ENCODE peak calls at places on chromosome 15, in nine cellular contexts. A is activated CD4-positive, alpha-beta memory T cell treated with anti-CD3 and anti-CD28 coated beads for 36 hours; L is epithelial cell of esophagus; N is thoracic aorta; K is glomerular endothelial cell; R is dermis blood vessel endothelial cell; G is SHP77 treated with DMSO at 0.1 percent for 48 hours; O is NCI-H510A treated with DMSO at 0.1 percent for 48 hours; Z is T-helper 1 cell. H is an unnamed sample.

GRCh38 chr15:25795712-25796111 is 67.4 kb downstream of the ATP10A start:
- DNase-seq in G (no peak), N (no peak), R (no peak), O (no peak), A (no peak), K (no peak), L (no peak), Z (no peak), H (no peak)

GRCh38 chr15:77866596-77867125 is 210.8 kb downstream of the TBC1D2B start:
- DNase-seq in N (no peak), A (no peak), R (no peak), L (no peak), K (no peak), Z (no peak), G (no peak), O (no peak), H (no peak)

GRCh38 chr15:79290642-79291275 is 8.2 kb downstream of the ANKRD34C start:
- DNase-seq in O (no peak), L (no peak), A (no peak), Z (no peak), N (no peak), R (peak; percentile 14), K (no peak), G (no peak), H (no peak)

GRCh38 chr15:56491110-56491722 is 26.3 kb upstream of the MNS1 start:
- DNase-seq in A (peak; percentile 69), Z (peak; percentile 46), L (peak; percentile 84), G (peak; percentile 64), N (no peak), R (peak; percentile 91), O (peak; percentile 38), K (peak; percentile 76), H (peak; percentile 48)

GRCh38 chr15:32743411-32744145 is 25.8 kb downstream of the GREM1 start:
- DNase-seq in A (no peak), G (no peak), N (no peak), K (no peak), L (peak; percentile 59), Z (no peak), R (no peak), O (no peak), H (no peak)

GRCh38 chr15:91515188-91515754 is 338.2 kb upstream of the SLCO3A1 start:
- DNase-seq in K (no peak), O (no peak), A (no peak), G (no peak), N (no peak), R (no peak), L (peak; percentile 76), Z (no peak), H (peak; percentile 62)

GRCh38 chr15:25848769-25849430 is 14.2 kb downstream of the ATP10A start:
- DNase-seq in L (no peak), G (no peak), N (no peak), O (no peak), R (no peak), K (no peak), Z (no peak), A (peak; percentile 52), H (no peak)

GRCh38 chr15:101614761-101615160 is 37.4 kb downstream of the TM2D3 start:
- DNase-seq in A (no peak), G (no peak), K (no peak), O (no peak), L (no peak), Z (no peak), N (no peak), R (no peak), H (no peak)

GRCh38 chr15:67992834-67993233 is 61.3 kb upstream of the PIAS1 start:
- DNase-seq in L (peak; percentile 56), A (no peak), R (no peak), K (no peak), G (no peak), N (no peak), O (no peak), Z (no peak), H (peak; percentile 45)

GRCh38 chr15:38564557-38565286 is at the start of gene RASGRP1:
- DNase-seq in K (no peak), G (no peak), Z (peak; percentile 94), N (no peak), O (peak; percentile 8), A (peak; percentile 91), L (peak; percentile 65), R (peak; percentile 64), H (no peak)

GRCh38 chr15:91298101-91298500 is 198.0 kb downstream of the SV2B start:
- DNase-seq in Z (no peak), L (no peak), K (no peak), O (no peak), G (no peak), R (no peak), N (no peak), A (no peak), H (no peak)